ENCODE peak calls at places on chromosomes 6 and 20, in eight cellular contexts. One of them, this sample, is unnamed.

GRCh38 chr6:4413073-4413472 is 277.7 kb upstream of the ECI2 start:
- DNase-seq in brain microvascular endothelial cell: peak; percentile 89
- DNase-seq in Karpas-422: no peak
- DNase-seq in BJ: no peak
- DNase-seq in fibroblast of pulmonary artery: peak; percentile 65
- DNase-seq in aorta: no peak
- DNase-seq in cardiac muscle cell: no peak
- DNase-seq in lower leg skin: no peak
- DNase-seq in this sample: no peak

GRCh38 chr6:16544006-16544405 is 217.3 kb downstream of the ATXN1 start:
- DNase-seq in brain microvascular endothelial cell: peak; percentile 89
- DNase-seq in Karpas-422: no peak
- DNase-seq in BJ: peak; percentile 82
- DNase-seq in fibroblast of pulmonary artery: peak; percentile 84
- DNase-seq in aorta: peak; percentile 52
- DNase-seq in cardiac muscle cell: peak; percentile 69
- DNase-seq in lower leg skin: no peak
- DNase-seq in this sample: no peak

GRCh38 chr20:40958598-40958997 is 70.0 kb upstream of the TOP1 start:
- DNase-seq in brain microvascular endothelial cell: no peak
- DNase-seq in Karpas-422: no peak
- DNase-seq in BJ: no peak
- DNase-seq in fibroblast of pulmonary artery: no peak
- DNase-seq in aorta: no peak
- DNase-seq in cardiac muscle cell: no peak
- DNase-seq in lower leg skin: peak; percentile 57
- DNase-seq in this sample: no peak

GRCh38 chr6:1099257-1099656 is 212.6 kb upstream of the FOXQ1 start:
- DNase-seq in brain microvascular endothelial cell: no peak
- DNase-seq in Karpas-422: no peak
- DNase-seq in BJ: no peak
- DNase-seq in fibroblast of pulmonary artery: no peak
- DNase-seq in aorta: no peak
- DNase-seq in cardiac muscle cell: no peak
- DNase-seq in lower leg skin: no peak
- DNase-seq in this sample: no peak

GRCh38 chr6:113380591-113380990 is 476.6 kb upstream of the MARCKS start:
- DNase-seq in brain microvascular endothelial cell: no peak
- DNase-seq in Karpas-422: no peak
- DNase-seq in BJ: no peak
- DNase-seq in fibroblast of pulmonary artery: no peak
- DNase-seq in aorta: no peak
- DNase-seq in cardiac muscle cell: no peak
- DNase-seq in lower leg skin: no peak
- DNase-seq in this sample: no peak

GRCh38 chr20:11445161-11445560 is 472.5 kb upstream of the BTBD3 start:
- DNase-seq in brain microvascular endothelial cell: no peak
- DNase-seq in Karpas-422: no peak
- DNase-seq in BJ: no peak
- DNase-seq in fibroblast of pulmonary artery: no peak
- DNase-seq in aorta: no peak
- DNase-seq in cardiac muscle cell: no peak
- DNase-seq in lower leg skin: no peak
- DNase-seq in this sample: no peak

GRCh38 chr6:17665132-17665531 is 41.6 kb downstream of the NUP153 start:
- DNase-seq in brain microvascular endothelial cell: no peak
- DNase-seq in Karpas-422: no peak
- DNase-seq in BJ: no peak
- DNase-seq in fibroblast of pulmonary artery: no peak
- DNase-seq in aorta: no peak
- DNase-seq in cardiac muscle cell: no peak
- DNase-seq in lower leg skin: no peak
- DNase-seq in this sample: no peak

GRCh38 chr6:99350573-99350972 is 1.1 kb upstream of the FAXC start:
- DNase-seq in brain microvascular endothelial cell: no peak
- DNase-seq in Karpas-422: no peak
- DNase-seq in BJ: no peak
- DNase-seq in fibroblast of pulmonary artery: no peak
- DNase-seq in aorta: no peak
- DNase-seq in cardiac muscle cell: no peak
- DNase-seq in lower leg skin: no peak
- DNase-seq in this sample: no peak

GRCh38 chr6:145963216-145964068 is 716 bp downstream of the SHPRH start:
- DNase-seq in brain microvascular endothelial cell: peak; percentile 56
- DNase-seq in Karpas-422: peak; percentile 82
- DNase-seq in BJ: no peak
- DNase-seq in fibroblast of pulmonary artery: peak; percentile 51
- DNase-seq in aorta: peak; percentile 73
- DNase-seq in cardiac muscle cell: peak; percentile 79
- DNase-seq in lower leg skin: peak; percentile 92
- DNase-seq in this sample: peak; percentile 76

GRCh38 chr20:1838479-1839279 is 56.5 kb upstream of the SIRPA start:
- DNase-seq in brain microvascular endothelial cell: no peak
- DNase-seq in Karpas-422: no peak
- DNase-seq in BJ: no peak
- DNase-seq in fibroblast of pulmonary artery: no peak
- DNase-seq in aorta: no peak
- DNase-seq in cardiac muscle cell: no peak
- DNase-seq in lower leg skin: no peak
- DNase-seq in this sample: no peak

GRCh38 chr6:18515767-18516166 is 128.6 kb downstream of the RNF144B start:
- DNase-seq in brain microvascular endothelial cell: peak; percentile 38
- DNase-seq in Karpas-422: no peak
- DNase-seq in BJ: no peak
- DNase-seq in fibroblast of pulmonary artery: no peak
- DNase-seq in aorta: no peak
- DNase-seq in cardiac muscle cell: no peak
- DNase-seq in lower leg skin: no peak
- DNase-seq in this sample: no peak

GRCh38 chr6:5025911-5026819 is 22.3 kb upstream of the RPP40 start:
- DNase-seq in brain microvascular endothelial cell: peak; percentile 6
- DNase-seq in Karpas-422: no peak
- DNase-seq in BJ: no peak
- DNase-seq in fibroblast of pulmonary artery: peak; percentile 57
- DNase-seq in aorta: peak; percentile 77
- DNase-seq in cardiac muscle cell: peak; percentile 74
- DNase-seq in lower leg skin: peak; percentile 91
- DNase-seq in this sample: peak; percentile 74

GRCh38 chr6:30206799-30207618 is 6.2 kb downstream of the TRIM26 start:
- DNase-seq in brain microvascular endothelial cell: no peak
- DNase-seq in Karpas-422: no peak
- DNase-seq in BJ: no peak
- DNase-seq in fibroblast of pulmonary artery: peak; percentile 30
- DNase-seq in aorta: no peak
- DNase-seq in cardiac muscle cell: peak; percentile 37
- DNase-seq in lower leg skin: no peak
- DNase-seq in this sample: no peak

GRCh38 chr6:144909753-144910280 is 624.7 kb downstream of the UTRN start:
- DNase-seq in brain microvascular endothelial cell: peak; percentile 21
- DNase-seq in Karpas-422: no peak
- DNase-seq in BJ: no peak
- DNase-seq in fibroblast of pulmonary artery: no peak
- DNase-seq in aorta: no peak
- DNase-seq in cardiac muscle cell: no peak
- DNase-seq in lower leg skin: no peak
- DNase-seq in this sample: no peak

GRCh38 chr6:74964871-74965441 is 240.9 kb downstream of the COL12A1 start:
- DNase-seq in brain microvascular endothelial cell: no peak
- DNase-seq in Karpas-422: no peak
- DNase-seq in BJ: no peak
- DNase-seq in fibroblast of pulmonary artery: peak; percentile 24
- DNase-seq in aorta: no peak
- DNase-seq in cardiac muscle cell: no peak
- DNase-seq in lower leg skin: no peak
- DNase-seq in this sample: no peak

GRCh38 chr20:32456869-32457421 is 98.8 kb downstream of the ASXL1 start:
- DNase-seq in brain microvascular endothelial cell: no peak
- DNase-seq in Karpas-422: peak; percentile 74
- DNase-seq in BJ: no peak
- DNase-seq in fibroblast of pulmonary artery: peak; percentile 53
- DNase-seq in aorta: no peak
- DNase-seq in cardiac muscle cell: peak; percentile 87
- DNase-seq in lower leg skin: no peak
- DNase-seq in this sample: peak; percentile 40

GRCh38 chr20:44017905-44018683 is 103.4 kb downstream of the TOX2 start:
- DNase-seq in brain microvascular endothelial cell: peak; percentile 62
- DNase-seq in Karpas-422: no peak
- DNase-seq in BJ: peak; percentile 61
- DNase-seq in fibroblast of pulmonary artery: peak; percentile 79
- DNase-seq in aorta: peak; percentile 85
- DNase-seq in cardiac muscle cell: peak; percentile 36
- DNase-seq in lower leg skin: peak; percentile 72
- DNase-seq in this sample: no peak
- H3K4me3 ChIP-seq in brain microvascular endothelial cell: no peak overlapping the region
- H3K4me3 ChIP-seq in Karpas-422: no peak overlapping the region
- H3K4me3 ChIP-seq in BJ: no peak overlapping the region
- H3K4me3 ChIP-seq in fibroblast of pulmonary artery: no peak overlapping the region
- H3K4me3 ChIP-seq in aorta: peak overlapping the region; percentile 16
- H3K4me3 ChIP-seq in cardiac muscle cell: no peak overlapping the region
- H3K4me3 ChIP-seq in lower leg skin: no peak overlapping the region
- H3K4me3 ChIP-seq in this sample: no peak overlapping the region

GRCh38 chr6:90284236-90284744 is 12.4 kb downstream of the BACH2 start:
- DNase-seq in brain microvascular endothelial cell: peak; percentile 91
- DNase-seq in Karpas-422: no peak
- DNase-seq in BJ: peak; percentile 40
- DNase-seq in fibroblast of pulmonary artery: peak; percentile 87
- DNase-seq in aorta: no peak
- DNase-seq in cardiac muscle cell: no peak
- DNase-seq in lower leg skin: no peak
- DNase-seq in this sample: peak; percentile 85
- H3K4me3 ChIP-seq in brain microvascular endothelial cell: no peak overlapping the region
- H3K4me3 ChIP-seq in Karpas-422: no peak overlapping the region
- H3K4me3 ChIP-seq in BJ: no peak overlapping the region
- H3K4me3 ChIP-seq in fibroblast of pulmonary artery: no peak overlapping the region
- H3K4me3 ChIP-seq in aorta: peak overlapping the region; percentile 11
- H3K4me3 ChIP-seq in cardiac muscle cell: no peak overlapping the region
- H3K4me3 ChIP-seq in lower leg skin: no peak overlapping the region
- H3K4me3 ChIP-seq in this sample: peak overlapping the region; percentile 27

DNA sequence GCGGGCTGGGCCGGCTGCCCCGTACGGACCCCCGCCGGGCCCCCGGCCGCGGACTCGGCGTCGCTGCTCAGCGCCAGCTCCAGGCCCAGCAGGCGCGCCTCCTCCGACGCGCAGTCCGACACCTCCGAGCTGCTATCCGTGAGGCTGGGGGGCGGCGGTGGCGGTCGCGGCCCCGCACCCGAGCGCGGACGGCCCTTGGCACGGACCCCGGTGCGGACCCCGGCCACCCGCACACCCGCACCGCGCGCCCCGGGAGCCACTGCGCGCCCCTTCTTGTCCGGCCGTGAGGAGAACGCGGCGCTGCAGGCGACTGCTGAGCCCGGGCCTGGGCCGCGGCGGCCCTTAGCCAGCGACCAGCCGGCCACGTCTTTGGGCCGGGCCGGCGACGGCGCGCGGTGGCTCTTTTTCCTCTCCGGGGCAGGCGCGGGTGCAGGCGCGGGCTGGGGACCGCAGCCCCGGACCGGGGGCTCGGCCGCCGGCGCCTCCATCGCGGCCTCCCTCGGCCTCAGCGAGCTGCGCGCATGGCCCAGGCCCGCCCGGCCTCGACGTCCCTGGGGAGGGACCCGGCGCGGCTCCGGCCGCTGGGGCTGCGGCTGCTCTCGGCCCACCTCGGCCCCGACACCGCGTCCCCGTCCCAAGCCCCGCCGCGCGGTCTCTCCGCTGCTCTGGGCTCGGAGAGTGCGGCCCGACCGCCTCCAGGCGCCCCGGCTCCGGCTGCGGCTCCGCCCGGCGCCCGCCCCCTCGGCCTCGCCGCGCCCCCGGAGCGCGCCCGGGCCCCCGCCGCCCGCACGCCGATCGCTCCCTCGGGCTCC is 12.9 kb upstream of the TLDC2 start:
- DNase-seq in brain microvascular endothelial cell: no peak
- DNase-seq in Karpas-422: peak; percentile 55
- DNase-seq in BJ: no peak
- DNase-seq in fibroblast of pulmonary artery: no peak
- DNase-seq in aorta: no peak
- DNase-seq in cardiac muscle cell: peak; percentile 52
- DNase-seq in lower leg skin: no peak
- DNase-seq in this sample: no peak
- H3K4me3 ChIP-seq in brain microvascular endothelial cell: peak overlapping the region; percentile 68
- H3K4me3 ChIP-seq in Karpas-422: peak overlapping the region; percentile 87
- H3K4me3 ChIP-seq in BJ: peak overlapping the region; percentile 61
- H3K4me3 ChIP-seq in fibroblast of pulmonary artery: peak overlapping the region; percentile 64
- H3K4me3 ChIP-seq in aorta: peak overlapping the region; percentile 84
- H3K4me3 ChIP-seq in cardiac muscle cell: peak overlapping the region; percentile 55
- H3K4me3 ChIP-seq in lower leg skin: peak overlapping the region; percentile 44
- H3K4me3 ChIP-seq in this sample: no peak overlapping the region

GRCh38 chr20:12984863-12985262 is 23.9 kb upstream of the SPTLC3 start:
- DNase-seq in brain microvascular endothelial cell: no peak
- DNase-seq in Karpas-422: no peak
- DNase-seq in BJ: no peak
- DNase-seq in fibroblast of pulmonary artery: no peak
- DNase-seq in aorta: no peak
- DNase-seq in cardiac muscle cell: no peak
- DNase-seq in lower leg skin: no peak
- DNase-seq in this sample: no peak

GRCh38 chr20:12982098-12982497 is 26.7 kb upstream of the SPTLC3 start:
- DNase-seq in brain microvascular endothelial cell: no peak
- DNase-seq in Karpas-422: no peak
- DNase-seq in BJ: no peak
- DNase-seq in fibroblast of pulmonary artery: no peak
- DNase-seq in aorta: no peak
- DNase-seq in cardiac muscle cell: no peak
- DNase-seq in lower leg skin: no peak
- DNase-seq in this sample: no peak

GRCh38 chr20:12978613-12979495 is 29.9 kb upstream of the SPTLC3 start:
- DNase-seq in brain microvascular endothelial cell: no peak
- DNase-seq in Karpas-422: no peak
- DNase-seq in BJ: no peak
- DNase-seq in fibroblast of pulmonary artery: no peak
- DNase-seq in aorta: no peak
- DNase-seq in cardiac muscle cell: no peak
- DNase-seq in lower leg skin: no peak
- DNase-seq in this sample: no peak

GRCh38 chr20:12987261-12987660 is 21.5 kb upstream of the SPTLC3 start:
- DNase-seq in brain microvascular endothelial cell: no peak
- DNase-seq in Karpas-422: no peak
- DNase-seq in BJ: no peak
- DNase-seq in fibroblast of pulmonary artery: no peak
- DNase-seq in aorta: no peak
- DNase-seq in cardiac muscle cell: no peak
- DNase-seq in lower leg skin: no peak
- DNase-seq in this sample: no peak

GRCh38 chr20:12984069-12984765 is 24.6 kb upstream of the SPTLC3 start:
- DNase-seq in brain microvascular endothelial cell: no peak
- DNase-seq in Karpas-422: no peak
- DNase-seq in BJ: no peak
- DNase-seq in fibroblast of pulmonary artery: peak; percentile 8
- DNase-seq in aorta: no peak
- DNase-seq in cardiac muscle cell: no peak
- DNase-seq in lower leg skin: no peak
- DNase-seq in this sample: no peak
- H3K4me3 ChIP-seq in brain microvascular endothelial cell: no peak overlapping the region
- H3K4me3 ChIP-seq in Karpas-422: no peak overlapping the region
- H3K4me3 ChIP-seq in BJ: no peak overlapping the region
- H3K4me3 ChIP-seq in fibroblast of pulmonary artery: no peak overlapping the region
- H3K4me3 ChIP-seq in aorta: no peak overlapping the region
- H3K4me3 ChIP-seq in cardiac muscle cell: no peak overlapping the region
- H3K4me3 ChIP-seq in lower leg skin: no peak overlapping the region
- H3K4me3 ChIP-seq in this sample: no peak overlapping the region